ENCODE peak calls at places on chromosomes 5 and 9, in five cellular contexts. C, F, T, Q and Z are unnamed samples.

GRCh38 chr5:87394407-87394806 is 18.3 kb downstream of the CCNH start:
- DNase-seq in C (no peak), F (no peak), T (no peak), Q (no peak), Z (no peak)

GRCh38 chr9:11821541-11821940 is 871.6 kb upstream of the TYRP1 start:
- DNase-seq in C (no peak), F (no peak), T (no peak), Q (no peak), Z (no peak)

GRCh38 chr9:119026120-119026519 is 343.1 kb downstream of the BRINP1 start:
- DNase-seq in C (peak), F (no peak), T (no peak), Q (no peak), Z (no peak)

GRCh38 chr5:6125781-6126180 is 252.6 kb downstream of the MED10 start:
- DNase-seq in C (no peak), F (no peak), T (no peak), Q (no peak), Z (no peak)

GRCh38 chr9:95857122-95857521 is 18.4 kb upstream of the ERCC6L2 start:
- DNase-seq in C (peak), F (peak), T (no peak), Q (no peak), Z (no peak)

GRCh38 chr5:60577116-60577515 is 122.8 kb downstream of the DEPDC1B start:
- DNase-seq in C (no peak), F (no peak), T (no peak), Q (no peak), Z (no peak)

GRCh38 chr9:137031904-137032639 is at the start of gene FUT7:
- DNase-seq in C (no peak), F (no peak), T (no peak), Q (no peak), Z (no peak)

GRCh38 chr9:95071925-95072324 is 245.6 kb downstream of the FANCC start:
- DNase-seq in C (no peak), F (no peak), T (no peak), Q (no peak), Z (no peak)

GRCh38 chr9:14097215-14097614 is 216.7 kb downstream of the NFIB start:
- DNase-seq in C (peak), F (no peak), T (no peak), Q (no peak), Z (no peak)

GRCh38 chr9:2229109-2229733 is 214.1 kb downstream of the SMARCA2 start:
- DNase-seq in C (no peak), F (no peak), T (no peak), Q (no peak), Z (no peak)

GRCh38 chr5:32283539-32284377 is 29.0 kb downstream of the MTMR12 start:
- DNase-seq in C (no peak), F (no peak), T (no peak), Q (no peak), Z (no peak)

GRCh38 chr5:54581831-54582548 is 64.4 kb downstream of the SNX18 start:
- DNase-seq in C (no peak), F (no peak), T (no peak), Q (no peak), Z (no peak)

GRCh38 chr9:128558431-128559310 is 6.3 kb downstream of the SPTAN1 start:
- DNase-seq in C (peak), F (peak), T (peak), Q (peak), Z (no peak)

GRCh38 chr5:138726848-138727247 is 26.4 kb upstream of the CTNNA1 start:
- DNase-seq in C (no peak), F (no peak), T (no peak), Q (no peak), Z (no peak)

GRCh38 chr9:21831841-21832509 is 29.5 kb downstream of the MTAP start:
- DNase-seq in C (no peak), F (no peak), T (peak), Q (no peak), Z (no peak)

GRCh38 chr5:133930061-133930823 is 38.2 kb downstream of the C5orf15 start:
- DNase-seq in C (no peak), F (no peak), T (no peak), Q (peak), Z (no peak)

GRCh38 chr5:37519304-37519703 is 140.2 kb downstream of the WDR70 start:
- DNase-seq in C (no peak), F (no peak), T (no peak), Q (no peak), Z (no peak)

GRCh38 chr5:132815454-132815853 is 2.4 kb downstream of the SOWAHA start:
- DNase-seq in C (no peak), F (no peak), T (no peak), Q (no peak), Z (no peak)

GRCh38 chr9:8613346-8613825 is 813.8 kb upstream of the DMAC1 start:
- DNase-seq in C (no peak), F (no peak), T (no peak), Q (no peak), Z (no peak)

GRCh38 chr5:160937570-160937969 is 85.6 kb upstream of the ATP10B start:
- DNase-seq in C (no peak), F (no peak), T (no peak), Q (no peak), Z (no peak)

GRCh38 chr5:58922392-58923171 is 339.7 kb downstream of the RAB3C start:
- DNase-seq in C (no peak), F (no peak), T (no peak), Q (no peak), Z (no peak)

GRCh38 chr9:71767421-71768321 is 642 bp downstream of the CEMIP2 start:
- DNase-seq in C (no peak), F (no peak), T (no peak), Q (peak), Z (no peak)

GRCh38 chr5:57366744-57367143 is 115.9 kb downstream of the ACTBL2 start:
- DNase-seq in C (no peak), F (peak), T (no peak), Q (no peak), Z (no peak)

GRCh38 chr5:179319741-179320281 is 25.4 kb downstream of the ADAMTS2 start:
- DNase-seq in C (no peak), F (no peak), T (no peak), Q (no peak), Z (no peak)

GRCh38 chr5:97172227-97172626 is 10.8 kb downstream of the RIOK2 start:
- DNase-seq in C (no peak), F (no peak), T (no peak), Q (no peak), Z (no peak)

GRCh38 chr5:88438006-88438405 is 169.4 kb upstream of the TMEM161B start:
- DNase-seq in C (no peak), F (no peak), T (no peak), Q (no peak), Z (no peak)

GRCh38 chr5:72855821-72856220 is 39.4 kb downstream of the TNPO1 start:
- DNase-seq in C (no peak), F (no peak), T (no peak), Q (no peak), Z (no peak)

GRCh38 chr9:93565089-93565488 is 11.3 kb upstream of the PHF2 start:
- DNase-seq in C (no peak), F (no peak), T (no peak), Q (no peak), Z (no peak)

GRCh38 chr5:61283480-61283879 is 48.6 kb upstream of the ZSWIM6 start:
- DNase-seq in C (no peak), F (no peak), T (no peak), Q (no peak), Z (no peak)

GRCh38 chr9:133168432-133168831 is 4.7 kb upstream of the GBGT1 start:
- DNase-seq in C (no peak), F (no peak), T (no peak), Q (no peak), Z (no peak)

GRCh38 chr5:150077996-150078801 is 8.2 kb downstream of the CSF1R start:
- DNase-seq in C (peak), F (no peak), T (no peak), Q (no peak), Z (no peak)

GRCh38 chr5:152817311-152817710 is 412.2 kb upstream of the NMUR2 start:
- DNase-seq in C (no peak), F (no peak), T (no peak), Q (no peak), Z (no peak)

GRCh38 chr9:133968966-133969617 is 23.0 kb downstream of the VAV2 start:
- DNase-seq in C (no peak), F (no peak), T (no peak), Q (no peak), Z (no peak)

GRCh38 chr9:138051586-138052321 is 174.2 kb downstream of the CACNA1B start:
- DNase-seq in C (peak), F (no peak), T (no peak), Q (no peak), Z (no peak)

GRCh38 chr5:5316333-5316732 is 106.1 kb upstream of the ICE1 start:
- DNase-seq in C (no peak), F (no peak), T (no peak), Q (no peak), Z (no peak)

GRCh38 chr5:174045470-174046025 is at the start of gene NSG2:
- DNase-seq in C (peak), F (peak), T (peak), Q (peak), Z (peak)

DNA sequence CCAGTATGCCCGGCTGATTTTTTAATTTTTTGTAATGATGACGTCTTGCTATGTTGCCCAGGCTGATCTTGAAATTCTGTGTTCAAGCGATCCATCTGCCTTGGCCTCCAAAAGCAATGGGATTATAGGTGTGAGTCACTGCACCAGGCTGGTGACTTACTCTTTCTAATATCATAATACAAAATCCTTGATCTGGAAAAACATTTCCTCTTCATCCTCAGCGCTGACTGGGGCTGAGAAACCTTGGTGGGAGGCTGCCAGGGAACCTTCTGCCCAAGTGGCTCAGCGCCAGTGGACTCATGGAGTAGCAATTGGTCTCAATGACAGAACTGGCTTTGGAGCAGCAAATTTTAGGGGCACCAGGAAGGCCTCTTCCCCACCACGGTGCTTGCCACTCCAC is 17.5 kb upstream of the SEMA4D start:
- DNase-seq in C (no peak), F (no peak), T (no peak), Q (no peak), Z (no peak)
- TF ChIP-seq FOXM1 in C (no peak), F (no peak), T (no peak), Q (no peak), Z (no peak)

GRCh38 chr5:101995585-101995984 is 300.5 kb downstream of the SLCO4C1 start:
- DNase-seq in C (no peak), F (no peak), T (no peak), Q (no peak), Z (no peak)
- TF ChIP-seq FOXM1 in C (no peak), F (no peak), T (no peak), Q (no peak), Z (no peak)

GRCh38 chr5:65808818-65809217 is 86.8 kb downstream of the NLN start:
- DNase-seq in C (no peak), F (no peak), T (no peak), Q (no peak), Z (no peak)
- TF ChIP-seq FOXM1 in C (no peak), F (no peak), T (no peak), Q (no peak), Z (no peak)

DNA sequence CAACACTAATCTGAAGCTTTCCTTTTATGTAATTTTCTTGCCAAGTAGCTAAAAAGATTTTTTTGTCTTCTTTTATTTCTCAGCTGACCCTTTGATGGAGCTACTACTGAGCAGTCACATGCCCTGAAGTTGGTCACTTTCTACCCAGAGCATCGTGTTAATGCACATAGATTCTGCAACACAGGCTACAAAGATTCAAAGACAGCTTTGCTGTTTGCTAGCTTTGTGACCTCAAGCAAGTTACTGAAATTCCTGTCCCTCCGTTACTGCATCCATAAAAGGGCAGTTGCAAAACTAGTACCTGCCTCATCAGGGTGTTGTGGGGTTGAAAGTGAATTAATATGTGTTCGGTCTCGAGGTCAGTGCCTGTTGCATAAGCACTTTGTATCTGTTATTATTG is 179.9 kb downstream of the GAS1 start:
- DNase-seq in C (no peak), F (no peak), T (no peak), Q (no peak), Z (no peak)
- TF ChIP-seq FOXM1 in C (no peak), F (no peak), T (no peak), Q (no peak), Z (no peak)